ENCODE peak calls at places on chromosomes 16 and 17, in five cellular contexts. L is RWPE1, X is tibial nerve, H is endothelial cell, Q is cardiac fibroblast. A is an unnamed sample.

GRCh38 chr17:49035470-49036269 is 38.5 kb downstream of the IGF2BP1 start:
- DNase-seq in L (peak; percentile 66), X (no peak), H (peak; percentile 70), Q (peak; percentile 72), A (peak; percentile 96)

GRCh38 chr17:63464691-63465090 is 12.2 kb upstream of the ACE start:
- DNase-seq in L (no peak), X (no peak), H (no peak), Q (no peak), A (no peak)

GRCh38 chr16:2842340-2843000 is 12.4 kb downstream of the ZG16B start:
- DNase-seq in L (no peak), X (no peak), H (peak; percentile 65), Q (peak; percentile 47), A (peak; percentile 80)

GRCh38 chr17:82073446-82073845 is 7.8 kb upstream of the DUS1L start:
- DNase-seq in L (no peak), X (no peak), H (no peak), Q (no peak), A (no peak)

GRCh38 chr16:69309316-69309715 is 1.8 kb upstream of the VPS4A start:
- DNase-seq in L (no peak), X (no peak), H (no peak), Q (no peak), A (no peak)

GRCh38 chr17:6423931-6424330 is 11.0 kb downstream of the AIPL1 start:
- DNase-seq in L (no peak), X (no peak), H (no peak), Q (no peak), A (no peak)

GRCh38 chr17:13346081-13346533 is 255.6 kb downstream of the HS3ST3A1 start:
- DNase-seq in L (peak; percentile 51), X (no peak), H (no peak), Q (peak; percentile 98), A (peak; percentile 71)

GRCh38 chr17:76014100-76014924 is 12.8 kb downstream of the EVPL start:
- DNase-seq in L (peak; percentile 71), X (peak; percentile 48), H (peak; percentile 82), Q (peak; percentile 70), A (peak; percentile 97)

GRCh38 chr17:50301891-50302584 is 27.8 kb downstream of the TMEM92 start:
- DNase-seq in L (no peak), X (no peak), H (no peak), Q (no peak), A (no peak)

GRCh38 chr16:49340466-49340865 is 33.1 kb upstream of the C16orf78 start:
- DNase-seq in L (no peak), X (no peak), H (no peak), Q (no peak), A (no peak)

GRCh38 chr16:69132424-69133252 is at the start of the genes CHTF8 and UTP4:
- DNase-seq in L (peak; percentile 82), X (peak; percentile 65), H (peak; percentile 88), Q (peak; percentile 77), A (peak; percentile 85)

GRCh38 chr17:66304304-66305174 is 2.1 kb downstream of the PRKCA start:
- DNase-seq in L (no peak), X (no peak), H (no peak), Q (peak; percentile 47), A (peak; percentile 90)

GRCh38 chr16:3149630-3150345 is 15.0 kb downstream of the ZNF213 start:
- DNase-seq in L (peak; percentile 61), X (no peak), H (peak; percentile 79), Q (peak; percentile 65), A (peak; percentile 84)

GRCh38 chr17:38733315-38734234 is 3.4 kb downstream of the CISD3 start:
- DNase-seq in L (no peak), X (no peak), H (no peak), Q (no peak), A (peak; percentile 70)

GRCh38 chr17:10046786-10047609 is 141.9 kb upstream of the RCVRN start:
- DNase-seq in L (no peak), X (no peak), H (no peak), Q (no peak), A (no peak)

GRCh38 chr17:49738456-49739163 is 25.3 kb downstream of the FAM117A start:
- DNase-seq in L (no peak), X (no peak), H (no peak), Q (no peak), A (no peak)

GRCh38 chr16:48812856-48813255 is 202.9 kb upstream of the N4BP1 start:
- DNase-seq in L (no peak), X (no peak), H (no peak), Q (no peak), A (no peak)

GRCh38 chr16:8541868-8542267 is 48.4 kb downstream of the TMEM114 start:
- DNase-seq in L (no peak), X (no peak), H (no peak), Q (no peak), A (no peak)

GRCh38 chr17:73770115-73770848 is 126.0 kb upstream of the SDK2 start:
- DNase-seq in L (peak; percentile 82), X (peak; percentile 81), H (no peak), Q (peak; percentile 49), A (no peak)

GRCh38 chr17:8753976-8754440 is 4.3 kb downstream of the SPDYE4 start:
- DNase-seq in L (peak; percentile 25), X (no peak), H (no peak), Q (peak; percentile 53), A (no peak)

GRCh38 chr17:31488264-31488981 is 96.9 kb downstream of the RAB11FIP4 start:
- DNase-seq in L (peak; percentile 24), X (no peak), H (no peak), Q (no peak), A (peak; percentile 61)

GRCh38 chr17:77304746-77305473 is 164.1 kb downstream of the SEC14L1 start:
- DNase-seq in L (no peak), X (no peak), H (no peak), Q (no peak), A (no peak)

GRCh38 chr17:82235775-82236141 is 6.9 kb downstream of the SLC16A3 start:
- DNase-seq in L (no peak), X (no peak), H (no peak), Q (no peak), A (no peak)

GRCh38 chr17:35799942-35800341 is 4.5 kb upstream of the MMP28 start:
- DNase-seq in L (peak; percentile 87), X (no peak), H (no peak), Q (no peak), A (no peak)

GRCh38 chr17:56110463-56111138 is 42.7 kb upstream of the ANKFN1 start:
- DNase-seq in L (no peak), X (no peak), H (no peak), Q (no peak), A (no peak)

DNA sequence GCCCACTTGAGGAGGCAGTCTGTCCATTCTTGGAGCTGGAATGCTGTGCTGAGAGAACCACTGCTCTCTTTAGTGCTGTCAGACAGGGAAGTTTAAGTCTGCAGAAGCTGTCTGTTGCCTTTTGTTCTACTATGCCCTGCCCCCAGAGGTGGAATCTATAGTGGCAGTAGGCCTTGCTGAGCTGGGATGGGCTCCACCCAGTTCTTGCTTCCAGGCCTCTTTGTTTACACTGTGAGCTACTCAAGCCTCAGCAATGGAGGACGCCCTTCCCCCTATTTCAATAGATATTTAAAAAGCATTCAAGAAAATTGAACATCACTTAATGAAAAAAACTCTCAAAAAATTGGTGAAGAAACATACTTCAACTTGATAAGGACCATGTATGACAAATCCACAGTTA is 313.5 kb downstream of the PHKB start:
- DNase-seq in L (no peak), X (no peak), H (peak; percentile 4), Q (peak; percentile 59), A (peak; percentile 69)
- TF ChIP-seq CTCF in L (no peak), X (no peak), H (no peak), Q (peak; percentile 33), A (peak; percentile 47)

DNA sequence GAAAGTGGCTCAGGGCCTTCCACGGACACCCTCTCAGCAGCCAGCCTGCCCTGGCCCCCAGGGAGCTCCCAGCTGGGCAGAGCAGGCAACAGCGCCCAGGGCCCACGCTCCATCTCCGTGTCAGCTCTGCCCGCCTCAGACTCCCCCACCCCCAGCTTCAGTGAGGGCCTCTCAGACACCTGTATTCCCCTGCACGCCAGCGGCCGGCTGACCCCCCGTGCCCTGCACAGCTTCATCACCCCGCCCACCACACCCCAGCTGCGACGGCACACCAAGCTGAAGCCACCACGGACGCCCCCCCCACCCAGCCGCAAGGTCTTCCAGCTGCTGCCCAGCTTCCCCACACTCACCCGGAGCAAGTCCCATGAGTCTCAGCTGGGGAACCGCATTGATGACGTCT is 48.3 kb upstream of the LGALS9 start:
- DNase-seq in L (no peak), X (no peak), H (no peak), Q (no peak), A (no peak)
- TF ChIP-seq CTCF in L (no peak), X (no peak), H (no peak), Q (no peak), A (no peak)

GRCh38 chr16:81713295-81713772 is 65.8 kb upstream of the PLCG2 start:
- DNase-seq in L (no peak), X (no peak), H (no peak), Q (no peak), A (no peak)
- TF ChIP-seq CTCF in L (no peak), X (no peak), H (no peak), Q (no peak), A (peak; percentile 38)

DNA sequence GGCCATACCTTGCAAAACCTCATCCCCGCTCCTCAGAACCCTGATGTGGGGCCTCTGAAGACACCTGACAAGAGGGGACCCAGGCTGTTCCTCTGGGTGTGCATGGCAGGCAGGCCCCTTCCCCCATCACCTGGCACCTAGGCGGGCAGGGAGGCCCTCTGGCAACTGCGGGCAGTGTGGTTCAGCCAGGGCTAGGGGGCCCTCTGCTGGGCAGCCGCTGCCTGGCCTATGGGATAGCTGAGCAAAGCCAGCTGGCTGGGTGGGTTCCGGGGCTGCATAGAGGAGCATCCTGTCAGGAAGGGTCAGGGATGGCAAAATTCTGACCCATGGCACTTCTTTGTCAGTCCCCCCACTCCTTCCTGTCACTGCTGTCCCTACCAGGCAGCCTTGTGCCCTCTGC is 228.7 kb upstream of the ASIC2 start:
- DNase-seq in L (peak; percentile 34), X (no peak), H (peak; percentile 70), Q (no peak), A (peak; percentile 80)
- TF ChIP-seq CTCF in L (peak; percentile 7), X (no peak), H (peak; percentile 32), Q (peak; percentile 13), A (peak; percentile 76)

DNA sequence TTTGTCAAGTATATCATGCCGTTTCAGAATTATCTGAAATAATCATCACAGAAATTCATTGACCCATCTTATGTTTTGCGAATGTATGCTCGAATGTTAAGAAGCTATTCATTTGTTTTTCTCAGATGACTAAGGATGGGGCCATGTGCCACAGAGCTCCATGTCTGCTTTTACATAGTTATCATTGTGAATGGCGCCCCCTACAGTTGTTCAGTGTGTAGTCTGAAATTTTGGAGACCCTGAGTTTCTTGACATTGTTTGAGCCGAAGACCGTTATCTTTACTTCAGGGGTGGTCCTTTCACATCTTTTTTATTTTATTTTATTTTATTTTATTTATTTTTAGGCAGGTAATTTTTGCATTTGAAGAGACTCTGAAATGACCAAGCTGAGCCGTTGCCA is 972.0 kb upstream of the RBFOX1 start:
- DNase-seq in L (no peak), X (no peak), H (no peak), Q (no peak), A (no peak)
- TF ChIP-seq CTCF in L (no peak), X (no peak), H (peak; percentile 37), Q (no peak), A (peak; percentile 70)

GRCh38 chr17:79597996-79598557 is 12.8 kb downstream of the RBFOX3 start:
- DNase-seq in L (no peak), X (no peak), H (no peak), Q (no peak), A (no peak)
- TF ChIP-seq CTCF in L (no peak), X (no peak), H (no peak), Q (no peak), A (no peak)